ENCODE peak calls at places on chromosomes 2 and 18, in eight cellular contexts. One of them, this sample, is unnamed.

GRCh38 chr2:95531254-95531771 is 46.8 kb upstream of the TRIM43B start:
- DNase-seq in uterus: no peak
- DNase-seq in fibroblast of mammary gland: no peak
- DNase-seq in breast epithelium: no peak
- DNase-seq in OCI-LY7: no peak
- DNase-seq in psoas muscle: no peak
- DNase-seq in left ventricle myocardium inferior: no peak
- DNase-seq in kidney epithelial cell: no peak
- DNase-seq in this sample: no peak

GRCh38 chr2:69801745-69802144 is 27.7 kb upstream of the GMCL1 start:
- DNase-seq in uterus: no peak
- DNase-seq in fibroblast of mammary gland: no peak
- DNase-seq in breast epithelium: no peak
- DNase-seq in OCI-LY7: no peak
- DNase-seq in psoas muscle: no peak
- DNase-seq in left ventricle myocardium inferior: no peak
- DNase-seq in kidney epithelial cell: no peak
- DNase-seq in this sample: no peak

GRCh38 chr2:38187416-38188127 is 111.6 kb upstream of the CYP1B1 start:
- DNase-seq in uterus: peak
- DNase-seq in fibroblast of mammary gland: peak
- DNase-seq in breast epithelium: peak
- DNase-seq in OCI-LY7: no peak
- DNase-seq in psoas muscle: peak
- DNase-seq in left ventricle myocardium inferior: peak
- DNase-seq in kidney epithelial cell: peak
- DNase-seq in this sample: no peak

GRCh38 chr18:2897015-2897414 is 50.2 kb downstream of the EMILIN2 start:
- DNase-seq in uterus: no peak
- DNase-seq in fibroblast of mammary gland: no peak
- DNase-seq in breast epithelium: no peak
- DNase-seq in OCI-LY7: no peak
- DNase-seq in psoas muscle: no peak
- DNase-seq in left ventricle myocardium inferior: no peak
- DNase-seq in kidney epithelial cell: no peak
- DNase-seq in this sample: no peak

GRCh38 chr2:25266399-25266798 is 75.3 kb downstream of the DNMT3A start:
- DNase-seq in uterus: no peak
- DNase-seq in fibroblast of mammary gland: no peak
- DNase-seq in breast epithelium: no peak
- DNase-seq in OCI-LY7: no peak
- DNase-seq in psoas muscle: no peak
- DNase-seq in left ventricle myocardium inferior: no peak
- DNase-seq in kidney epithelial cell: no peak
- DNase-seq in this sample: no peak

GRCh38 chr2:168773719-168774521 is 28.5 kb upstream of the NOSTRIN start:
- DNase-seq in uterus: peak
- DNase-seq in fibroblast of mammary gland: peak
- DNase-seq in breast epithelium: no peak
- DNase-seq in OCI-LY7: peak
- DNase-seq in psoas muscle: peak
- DNase-seq in left ventricle myocardium inferior: peak
- DNase-seq in kidney epithelial cell: no peak
- DNase-seq in this sample: no peak

GRCh38 chr2:32453242-32454062 is 96.6 kb downstream of the BIRC6 start:
- DNase-seq in uterus: no peak
- DNase-seq in fibroblast of mammary gland: no peak
- DNase-seq in breast epithelium: no peak
- DNase-seq in OCI-LY7: no peak
- DNase-seq in psoas muscle: no peak
- DNase-seq in left ventricle myocardium inferior: no peak
- DNase-seq in kidney epithelial cell: no peak
- DNase-seq in this sample: no peak

GRCh38 chr2:141041281-141041680 is 1089.5 kb downstream of the LRP1B start:
- DNase-seq in uterus: no peak
- DNase-seq in fibroblast of mammary gland: no peak
- DNase-seq in breast epithelium: no peak
- DNase-seq in OCI-LY7: no peak
- DNase-seq in psoas muscle: no peak
- DNase-seq in left ventricle myocardium inferior: no peak
- DNase-seq in kidney epithelial cell: no peak
- DNase-seq in this sample: no peak

GRCh38 chr18:59460060-59460395 is 101.0 kb upstream of the LMAN1 start:
- DNase-seq in uterus: no peak
- DNase-seq in fibroblast of mammary gland: no peak
- DNase-seq in breast epithelium: no peak
- DNase-seq in OCI-LY7: no peak
- DNase-seq in psoas muscle: no peak
- DNase-seq in left ventricle myocardium inferior: no peak
- DNase-seq in kidney epithelial cell: no peak
- DNase-seq in this sample: no peak

GRCh38 chr2:226754821-226755536 is 44.6 kb downstream of the IRS1 start:
- DNase-seq in uterus: no peak
- DNase-seq in fibroblast of mammary gland: peak
- DNase-seq in breast epithelium: no peak
- DNase-seq in OCI-LY7: no peak
- DNase-seq in psoas muscle: no peak
- DNase-seq in left ventricle myocardium inferior: no peak
- DNase-seq in kidney epithelial cell: no peak
- DNase-seq in this sample: no peak

GRCh38 chr2:170817247-170817998 is 736 bp downstream of the GAD1 start:
- DNase-seq in uterus: no peak
- DNase-seq in fibroblast of mammary gland: peak
- DNase-seq in breast epithelium: no peak
- DNase-seq in OCI-LY7: no peak
- DNase-seq in psoas muscle: no peak
- DNase-seq in left ventricle myocardium inferior: no peak
- DNase-seq in kidney epithelial cell: no peak
- DNase-seq in this sample: no peak

GRCh38 chr18:54983041-54983686 is 23.9 kb upstream of the CCDC68 start:
- DNase-seq in uterus: no peak
- DNase-seq in fibroblast of mammary gland: peak
- DNase-seq in breast epithelium: no peak
- DNase-seq in OCI-LY7: peak
- DNase-seq in psoas muscle: no peak
- DNase-seq in left ventricle myocardium inferior: no peak
- DNase-seq in kidney epithelial cell: peak
- DNase-seq in this sample: peak

GRCh38 chr2:189441709-189442074 is 418 bp downstream of the WDR75 start:
- DNase-seq in uterus: no peak
- DNase-seq in fibroblast of mammary gland: no peak
- DNase-seq in breast epithelium: peak
- DNase-seq in OCI-LY7: no peak
- DNase-seq in psoas muscle: no peak
- DNase-seq in left ventricle myocardium inferior: no peak
- DNase-seq in kidney epithelial cell: no peak
- DNase-seq in this sample: no peak

GRCh38 chr2:207792244-207792785 is 22.6 kb upstream of the FZD5 start:
- DNase-seq in uterus: no peak
- DNase-seq in fibroblast of mammary gland: peak
- DNase-seq in breast epithelium: no peak
- DNase-seq in OCI-LY7: no peak
- DNase-seq in psoas muscle: no peak
- DNase-seq in left ventricle myocardium inferior: no peak
- DNase-seq in kidney epithelial cell: peak
- DNase-seq in this sample: no peak

GRCh38 chr2:71327916-71328315 is 3.7 kb upstream of the ZNF638 start:
- DNase-seq in uterus: no peak
- DNase-seq in fibroblast of mammary gland: no peak
- DNase-seq in breast epithelium: no peak
- DNase-seq in OCI-LY7: no peak
- DNase-seq in psoas muscle: no peak
- DNase-seq in left ventricle myocardium inferior: no peak
- DNase-seq in kidney epithelial cell: no peak
- DNase-seq in this sample: no peak

GRCh38 chr2:177212895-177213856 is 582 bp downstream of the HNRNPA3 start:
- DNase-seq in uterus: peak
- DNase-seq in fibroblast of mammary gland: peak
- DNase-seq in breast epithelium: peak
- DNase-seq in OCI-LY7: peak
- DNase-seq in psoas muscle: peak
- DNase-seq in left ventricle myocardium inferior: peak
- DNase-seq in kidney epithelial cell: peak
- DNase-seq in this sample: peak

GRCh38 chr2:177212106-177212894 is at the start of gene HNRNPA3:
- DNase-seq in uterus: peak
- DNase-seq in fibroblast of mammary gland: peak
- DNase-seq in breast epithelium: peak
- DNase-seq in OCI-LY7: peak
- DNase-seq in psoas muscle: peak
- DNase-seq in left ventricle myocardium inferior: peak
- DNase-seq in kidney epithelial cell: peak
- DNase-seq in this sample: peak

GRCh38 chr2:177211602-177212105 is 940 bp upstream of the HNRNPA3 start:
- DNase-seq in uterus: no peak
- DNase-seq in fibroblast of mammary gland: no peak
- DNase-seq in breast epithelium: no peak
- DNase-seq in OCI-LY7: no peak
- DNase-seq in psoas muscle: no peak
- DNase-seq in left ventricle myocardium inferior: no peak
- DNase-seq in kidney epithelial cell: no peak
- DNase-seq in this sample: no peak

GRCh38 chr2:177207101-177207500 is 5.5 kb upstream of the HNRNPA3 start:
- DNase-seq in uterus: no peak
- DNase-seq in fibroblast of mammary gland: no peak
- DNase-seq in breast epithelium: no peak
- DNase-seq in OCI-LY7: no peak
- DNase-seq in psoas muscle: no peak
- DNase-seq in left ventricle myocardium inferior: no peak
- DNase-seq in kidney epithelial cell: no peak
- DNase-seq in this sample: no peak

GRCh38 chr2:177211148-177211547 is 1.4 kb upstream of the HNRNPA3 start:
- DNase-seq in uterus: no peak
- DNase-seq in fibroblast of mammary gland: no peak
- DNase-seq in breast epithelium: no peak
- DNase-seq in OCI-LY7: no peak
- DNase-seq in psoas muscle: no peak
- DNase-seq in left ventricle myocardium inferior: no peak
- DNase-seq in kidney epithelial cell: no peak
- DNase-seq in this sample: no peak
- H3K4me3 ChIP-seq in uterus: peak
- H3K4me3 ChIP-seq in fibroblast of mammary gland: peak
- H3K4me3 ChIP-seq in breast epithelium: peak
- H3K4me3 ChIP-seq in OCI-LY7: peak
- H3K4me3 ChIP-seq in psoas muscle: peak
- H3K4me3 ChIP-seq in left ventricle myocardium inferior: peak
- H3K4me3 ChIP-seq in kidney epithelial cell: peak
- H3K4me3 ChIP-seq in this sample: peak

GRCh38 chr18:48932822-48933510 is 17.8 kb downstream of the SMAD7 start:
- DNase-seq in uterus: no peak
- DNase-seq in fibroblast of mammary gland: no peak
- DNase-seq in breast epithelium: no peak
- DNase-seq in OCI-LY7: peak
- DNase-seq in psoas muscle: no peak
- DNase-seq in left ventricle myocardium inferior: no peak
- DNase-seq in kidney epithelial cell: no peak
- DNase-seq in this sample: no peak

GRCh38 chr18:48934400-48934707 is 16.4 kb downstream of the SMAD7 start:
- DNase-seq in uterus: no peak
- DNase-seq in fibroblast of mammary gland: no peak
- DNase-seq in breast epithelium: no peak
- DNase-seq in OCI-LY7: no peak
- DNase-seq in psoas muscle: no peak
- DNase-seq in left ventricle myocardium inferior: no peak
- DNase-seq in kidney epithelial cell: no peak
- DNase-seq in this sample: no peak

GRCh38 chr18:48935433-48935774 is 15.4 kb downstream of the SMAD7 start:
- DNase-seq in uterus: no peak
- DNase-seq in fibroblast of mammary gland: no peak
- DNase-seq in breast epithelium: no peak
- DNase-seq in OCI-LY7: no peak
- DNase-seq in psoas muscle: peak
- DNase-seq in left ventricle myocardium inferior: no peak
- DNase-seq in kidney epithelial cell: no peak
- DNase-seq in this sample: no peak

GRCh38 chr18:48933578-48934399 is 17.0 kb downstream of the SMAD7 start:
- DNase-seq in uterus: no peak
- DNase-seq in fibroblast of mammary gland: no peak
- DNase-seq in breast epithelium: no peak
- DNase-seq in OCI-LY7: no peak
- DNase-seq in psoas muscle: no peak
- DNase-seq in left ventricle myocardium inferior: no peak
- DNase-seq in kidney epithelial cell: no peak
- DNase-seq in this sample: no peak

DNA sequence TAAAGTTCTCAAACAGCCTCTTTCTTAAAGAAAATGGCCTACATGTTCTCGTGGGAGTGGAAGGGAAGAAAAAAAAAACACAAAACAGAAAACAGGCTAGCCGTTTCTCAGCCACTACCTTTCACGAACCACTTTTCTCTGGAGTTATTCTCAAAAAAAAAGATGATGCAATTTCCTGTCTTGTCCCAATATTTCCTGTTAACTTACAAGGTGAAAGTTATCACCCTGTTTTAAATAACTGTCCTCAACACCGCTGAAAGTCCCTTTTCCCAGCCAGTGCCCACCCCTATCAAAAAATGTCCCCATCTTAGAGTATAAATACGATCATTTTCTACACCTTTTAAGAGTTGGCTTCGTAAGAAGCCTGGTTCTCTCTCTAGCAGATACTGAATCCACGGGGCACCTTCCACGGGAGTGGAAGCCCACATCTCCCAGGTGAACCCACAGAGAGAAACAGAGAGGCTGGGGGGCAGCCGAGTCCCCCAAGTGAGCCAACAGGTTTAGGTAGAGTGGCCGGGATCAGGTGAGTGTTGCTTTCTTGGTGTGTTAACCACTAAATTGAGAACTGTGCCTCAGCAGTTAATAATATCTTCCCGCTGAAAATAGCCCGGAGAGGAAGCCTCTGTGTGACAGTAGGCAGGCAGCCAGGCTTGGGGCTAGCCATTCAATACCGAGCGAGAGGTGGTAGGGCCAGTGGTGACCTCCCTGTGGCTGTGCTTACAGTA is 15.9 kb downstream of the SMAD7 start:
- DNase-seq in uterus: no peak
- DNase-seq in fibroblast of mammary gland: no peak
- DNase-seq in breast epithelium: peak
- DNase-seq in OCI-LY7: peak
- DNase-seq in psoas muscle: peak
- DNase-seq in left ventricle myocardium inferior: peak
- DNase-seq in kidney epithelial cell: no peak
- DNase-seq in this sample: no peak
- H3K4me3 ChIP-seq in uterus: no peak
- H3K4me3 ChIP-seq in fibroblast of mammary gland: no peak
- H3K4me3 ChIP-seq in breast epithelium: peak
- H3K4me3 ChIP-seq in OCI-LY7: peak
- H3K4me3 ChIP-seq in psoas muscle: peak
- H3K4me3 ChIP-seq in left ventricle myocardium inferior: peak
- H3K4me3 ChIP-seq in kidney epithelial cell: no peak
- H3K4me3 ChIP-seq in this sample: peak

GRCh38 chr18:56635007-56635406 is 3.4 kb downstream of the TXNL1 start:
- DNase-seq in uterus: no peak
- DNase-seq in fibroblast of mammary gland: no peak
- DNase-seq in breast epithelium: no peak
- DNase-seq in OCI-LY7: no peak
- DNase-seq in psoas muscle: no peak
- DNase-seq in left ventricle myocardium inferior: no peak
- DNase-seq in kidney epithelial cell: no peak
- DNase-seq in this sample: no peak
- H3K4me3 ChIP-seq in uterus: no peak
- H3K4me3 ChIP-seq in fibroblast of mammary gland: no peak
- H3K4me3 ChIP-seq in breast epithelium: no peak
- H3K4me3 ChIP-seq in OCI-LY7: no peak
- H3K4me3 ChIP-seq in psoas muscle: peak
- H3K4me3 ChIP-seq in left ventricle myocardium inferior: no peak
- H3K4me3 ChIP-seq in kidney epithelial cell: no peak
- H3K4me3 ChIP-seq in this sample: no peak

GRCh38 chr18:62324355-62324828 is 718 bp upstream of the TNFRSF11A start:
- DNase-seq in uterus: no peak
- DNase-seq in fibroblast of mammary gland: no peak
- DNase-seq in breast epithelium: no peak
- DNase-seq in OCI-LY7: no peak
- DNase-seq in psoas muscle: no peak
- DNase-seq in left ventricle myocardium inferior: no peak
- DNase-seq in kidney epithelial cell: no peak
- DNase-seq in this sample: no peak
- H3K4me3 ChIP-seq in uterus: no peak
- H3K4me3 ChIP-seq in fibroblast of mammary gland: no peak
- H3K4me3 ChIP-seq in breast epithelium: peak
- H3K4me3 ChIP-seq in OCI-LY7: no peak
- H3K4me3 ChIP-seq in psoas muscle: peak
- H3K4me3 ChIP-seq in left ventricle myocardium inferior: peak
- H3K4me3 ChIP-seq in kidney epithelial cell: no peak
- H3K4me3 ChIP-seq in this sample: peak